ENCODE peak calls at places on chromosome 2, in six cellular contexts. N is retinal pigment epithelial cell, A is WTC11, M is OCI-LY7, Y is H9, X is type B pancreatic cell. F is an unnamed sample.
A peak's percentile ranks its signal among the peaks of the same experiment; 100 is the strongest.

GRCh38 chr2:95031726-95032116 is 6.2 kb downstream of the MAL start:
- DNase-seq in A (no peak), N (no peak), X (no peak), Y (no peak), M (no peak), F (no peak)

GRCh38 chr2:29241341-29241740 is 126.1 kb downstream of the CLIP4 start:
- DNase-seq in A (no peak), M (no peak), X (no peak), N (no peak), Y (no peak), F (no peak)

GRCh38 chr2:69563021-69563420 is 80.5 kb downstream of the AAK1 start:
- DNase-seq in M (no peak), A (no peak), N (no peak), Y (no peak), X (no peak), F (no peak)

GRCh38 chr2:241620419-241620769 is 16.6 kb downstream of the THAP4 start:
- DNase-seq in A (no peak), Y (no peak), M (no peak), N (no peak), X (no peak), F (no peak)

GRCh38 chr2:185934232-185934631 is 195.6 kb downstream of the FSIP2 start:
- DNase-seq in M (no peak), Y (no peak), A (no peak), N (no peak), X (no peak), F (no peak)

GRCh38 chr2:187917535-187917934 is 363.3 kb upstream of the TFPI start:
- DNase-seq in M (no peak), A (no peak), N (no peak), Y (no peak), X (no peak), F (no peak)

GRCh38 chr2:180046776-180047175 is 39.7 kb upstream of the CWC22 start:
- DNase-seq in Y (no peak), X (no peak), N (no peak), A (no peak), M (no peak), F (no peak)

GRCh38 chr2:172223601-172224054 is 120.9 kb upstream of the DLX2 start:
- DNase-seq in X (peak; percentile 36), M (no peak), Y (peak; percentile 15), A (no peak), N (no peak), F (no peak)

GRCh38 chr2:63050916-63051794 is 525 bp downstream of the OTX1 start:
- DNase-seq in A (peak; percentile 62), N (no peak), M (no peak), Y (peak; percentile 75), X (peak; percentile 73), F (no peak)

GRCh38 chr2:69742170-69742952 is 427 bp downstream of the ANXA4 start:
- DNase-seq in N (no peak), X (no peak), Y (no peak), M (no peak), A (peak; percentile 24), F (no peak)

GRCh38 chr2:130302164-130302886 is 40.4 kb upstream of the IMP4 start:
- DNase-seq in N (no peak), X (no peak), Y (no peak), A (no peak), M (no peak), F (no peak)

GRCh38 chr2:161165266-161165665 is 5.0 kb downstream of the TANK start:
- DNase-seq in A (no peak), Y (no peak), N (no peak), M (no peak), X (no peak), F (no peak)

GRCh38 chr2:171571721-171572120 is 49.4 kb downstream of the CYBRD1 start:
- DNase-seq in X (no peak), N (no peak), A (no peak), M (no peak), Y (no peak), F (no peak)

GRCh38 chr2:98601532-98602132 is 6.7 kb downstream of the COA5 start:
- DNase-seq in A (peak; percentile 41), Y (peak; percentile 57), X (no peak), M (peak; percentile 57), N (peak; percentile 16), F (no peak)

GRCh38 chr2:43225788-43226557 is 433 bp downstream of the ZFP36L2 start:
- DNase-seq in Y (no peak), A (no peak), X (peak; percentile 84), N (no peak), M (peak; percentile 68), F (peak; percentile 68)

GRCh38 chr2:42834161-42834560 is 41.8 kb upstream of the HAAO start:
- DNase-seq in N (no peak), M (no peak), Y (no peak), X (peak; percentile 58), A (no peak), F (no peak)

GRCh38 chr2:7676714-7677113 is 759.5 kb downstream of the RNF144A start:
- DNase-seq in M (no peak), X (no peak), Y (no peak), N (no peak), A (no peak), F (no peak)

DNA sequence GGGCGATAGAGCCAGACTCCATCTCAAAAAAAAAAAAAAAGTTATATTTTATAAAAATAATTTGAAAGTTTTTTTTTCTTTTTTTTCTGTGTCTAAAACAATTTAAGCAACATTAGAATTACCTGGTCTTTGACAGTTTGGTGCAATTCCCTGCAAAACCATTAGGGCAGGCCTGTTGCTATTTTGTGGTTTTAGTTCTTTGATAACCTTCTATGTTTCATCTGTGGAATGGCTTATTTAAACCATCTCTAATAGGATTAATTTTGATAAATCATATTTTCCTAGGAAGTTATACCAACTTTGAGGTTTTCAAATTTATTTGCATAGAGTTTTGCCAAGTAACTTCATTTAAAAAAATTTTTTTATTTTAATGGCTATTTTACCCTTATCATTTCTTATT is 141.2 kb upstream of the TWIST2 start:
- DNase-seq in A (no peak), N (no peak), M (no peak), Y (no peak), X (no peak), F (no peak)
- TF ChIP-seq CTCF in A (peak; percentile 13), N (peak; percentile 38), M (peak; percentile 34), Y (peak; percentile 49), X (peak; percentile 72), F (peak; percentile 57)

DNA sequence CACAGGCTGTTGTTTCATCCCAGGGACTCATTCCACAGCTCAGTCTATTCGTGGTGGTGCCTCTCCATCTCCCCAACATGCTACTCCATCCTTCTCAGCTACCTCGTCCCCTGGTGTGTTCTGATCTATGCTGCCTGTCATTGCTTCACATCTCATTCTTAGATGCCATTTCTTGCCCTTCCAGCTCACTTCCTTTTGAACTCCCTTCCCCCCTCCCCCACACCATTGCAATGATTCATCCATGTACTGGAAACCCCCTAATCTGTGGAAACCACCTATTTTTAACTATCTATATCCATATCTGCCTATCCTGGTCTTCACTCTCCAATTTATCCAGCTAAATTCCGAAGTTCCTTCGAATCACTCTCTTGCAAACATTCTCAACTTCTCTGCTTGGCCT is 65.7 kb upstream of the PARD3B start:
- DNase-seq in X (no peak), A (no peak), N (no peak), Y (no peak), M (no peak), F (no peak)
- TF ChIP-seq CTCF in X (no peak), A (no peak), N (no peak), Y (no peak), M (no peak), F (no peak)

GRCh38 chr2:238874330-238875050 is 26.6 kb downstream of the TWIST2 start:
- DNase-seq in Y (no peak), M (no peak), N (no peak), A (no peak), X (no peak), F (no peak)
- TF ChIP-seq CTCF in Y (no peak), M (no peak), N (no peak), A (no peak), X (no peak), F (no peak)

GRCh38 chr2:217922101-217923006 is 80.4 kb downstream of the TNS1 start:
- DNase-seq in Y (no peak), A (no peak), X (no peak), M (no peak), N (no peak), F (no peak)
- TF ChIP-seq CTCF in Y (peak; percentile 23), A (no peak), X (no peak), M (no peak), N (peak; percentile 47), F (peak; percentile 20)

GRCh38 chr2:33020883-33021282 is 74.1 kb downstream of the LTBP1 start:
- DNase-seq in M (no peak), Y (no peak), N (no peak), A (no peak), X (no peak), F (no peak)

GRCh38 chr2:33019796-33020195 is 73.0 kb downstream of the LTBP1 start:
- DNase-seq in A (no peak), M (no peak), Y (no peak), N (no peak), X (no peak), F (no peak)

GRCh38 chr2:33015421-33016142 is 68.8 kb downstream of the LTBP1 start:
- DNase-seq in N (peak; percentile 49), Y (no peak), X (no peak), M (no peak), A (no peak), F (no peak)

GRCh38 chr2:33021542-33022259 is 74.9 kb downstream of the LTBP1 start:
- DNase-seq in M (no peak), X (no peak), A (no peak), Y (no peak), N (no peak), F (no peak)

DNA sequence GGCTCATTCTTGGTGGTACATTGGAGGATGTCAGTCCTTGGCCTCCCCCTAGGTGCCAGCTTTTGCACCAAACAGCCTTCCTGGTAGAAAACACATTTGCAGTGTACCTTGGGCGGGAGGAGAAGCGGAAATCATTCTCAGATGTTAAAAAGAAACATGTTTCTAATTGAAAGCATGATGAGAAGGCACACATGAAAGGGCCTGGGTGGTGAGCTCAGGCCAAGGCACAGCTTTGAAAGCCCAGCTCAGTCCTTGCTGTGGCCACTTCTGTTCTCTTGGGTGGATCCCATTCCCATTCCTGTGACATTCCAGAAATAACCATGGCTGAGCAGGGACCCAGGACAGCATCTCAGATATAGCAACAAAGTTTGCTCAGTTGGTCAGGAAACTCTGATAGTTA is 71.5 kb downstream of the LTBP1 start:
- DNase-seq in Y (no peak), N (no peak), A (no peak), X (no peak), M (peak; percentile 24), F (no peak)
- TF ChIP-seq CTCF in Y (no peak), N (no peak), A (no peak), X (peak; percentile 31), M (no peak), F (no peak)

DNA sequence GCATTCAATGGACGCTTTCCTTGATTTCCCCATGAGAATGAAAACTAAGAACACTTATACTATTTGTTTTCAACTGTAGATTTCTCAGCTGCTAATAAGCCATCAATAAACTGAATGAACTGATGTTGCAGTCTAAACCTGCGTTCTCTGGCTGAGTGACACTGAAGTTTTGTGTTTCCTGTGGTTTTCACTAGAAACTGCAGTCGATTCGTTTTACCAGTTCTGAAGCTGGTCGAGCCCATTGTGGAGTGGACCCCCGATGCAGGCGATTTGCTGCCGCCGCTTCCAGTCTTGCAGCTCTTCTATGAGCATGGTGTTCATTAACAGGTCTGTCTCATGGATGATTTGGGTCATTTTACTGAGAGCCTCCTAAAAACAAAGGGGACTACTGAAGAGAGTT is 50.6 kb upstream of the STAT1 start:
- DNase-seq in Y (no peak), X (no peak), M (no peak), A (no peak), N (no peak), F (no peak)
- TF ChIP-seq CTCF in Y (no peak), X (no peak), M (no peak), A (no peak), N (no peak), F (no peak)

GRCh38 chr2:16639431-16639830 is 26.2 kb downstream of the CYRIA start:
- DNase-seq in X (no peak), M (no peak), Y (no peak), N (no peak), A (no peak), F (no peak)
- TF ChIP-seq CTCF in X (no peak), M (peak; percentile 28), Y (no peak), N (no peak), A (no peak), F (no peak)

F was measured in neural crest cell.